ENCODE peak calls at places on chromosomes 6 and 20, in six cellular contexts. One of them, this sample, is unnamed.

GRCh38 chr6:135796884-135797283 is 54.6 kb upstream of the PDE7B start:
- DNase-seq in psoas muscle: no peak
- DNase-seq in CD8-positive, alpha-beta memory T cell: no peak
- DNase-seq in right atrium auricular region: no peak
- DNase-seq in tibial artery: no peak
- DNase-seq in body of pancreas: no peak
- DNase-seq in this sample: no peak

GRCh38 chr20:7703436-7703835 is 236.8 kb downstream of the HAO1 start:
- DNase-seq in body of pancreas: peak; percentile 5
- DNase-seq in CD8-positive, alpha-beta memory T cell: no peak
- DNase-seq in tibial artery: no peak
- DNase-seq in psoas muscle: no peak
- DNase-seq in right atrium auricular region: no peak
- DNase-seq in this sample: no peak

GRCh38 chr6:13441778-13442177 is 45.6 kb downstream of the GFOD1 start:
- DNase-seq in CD8-positive, alpha-beta memory T cell: no peak
- DNase-seq in body of pancreas: no peak
- DNase-seq in tibial artery: no peak
- DNase-seq in psoas muscle: no peak
- DNase-seq in right atrium auricular region: no peak
- DNase-seq in this sample: no peak

GRCh38 chr6:29483735-29484134 is 4.0 kb downstream of the MAS1L start:
- DNase-seq in tibial artery: no peak
- DNase-seq in CD8-positive, alpha-beta memory T cell: no peak
- DNase-seq in psoas muscle: no peak
- DNase-seq in right atrium auricular region: no peak
- DNase-seq in body of pancreas: no peak
- DNase-seq in this sample: no peak

GRCh38 chr6:137764464-137764863 is 102.6 kb upstream of the TNFAIP3 start:
- DNase-seq in body of pancreas: no peak
- DNase-seq in tibial artery: no peak
- DNase-seq in right atrium auricular region: no peak
- DNase-seq in psoas muscle: no peak
- DNase-seq in CD8-positive, alpha-beta memory T cell: no peak
- DNase-seq in this sample: no peak

GRCh38 chr6:72622094-72622540 is 253 bp downstream of the KCNQ5 start:
- DNase-seq in psoas muscle: peak; percentile 52
- DNase-seq in tibial artery: peak; percentile 70
- DNase-seq in CD8-positive, alpha-beta memory T cell: peak; percentile 49
- DNase-seq in body of pancreas: peak; percentile 63
- DNase-seq in right atrium auricular region: no peak
- DNase-seq in this sample: no peak

GRCh38 chr20:52972190-52972937 is at the start of gene TSHZ2:
- DNase-seq in right atrium auricular region: no peak
- DNase-seq in CD8-positive, alpha-beta memory T cell: no peak
- DNase-seq in body of pancreas: peak; percentile 57
- DNase-seq in tibial artery: peak; percentile 69
- DNase-seq in psoas muscle: peak; percentile 58
- DNase-seq in this sample: no peak

GRCh38 chr6:157182503-157183254 is 140.6 kb downstream of the TMEM242 start:
- DNase-seq in right atrium auricular region: no peak
- DNase-seq in psoas muscle: no peak
- DNase-seq in CD8-positive, alpha-beta memory T cell: no peak
- DNase-seq in body of pancreas: no peak
- DNase-seq in tibial artery: no peak
- DNase-seq in this sample: no peak

GRCh38 chr6:80259113-80259512 is 152.6 kb downstream of the BCKDHB start:
- DNase-seq in psoas muscle: no peak
- DNase-seq in right atrium auricular region: no peak
- DNase-seq in CD8-positive, alpha-beta memory T cell: no peak
- DNase-seq in tibial artery: no peak
- DNase-seq in body of pancreas: no peak
- DNase-seq in this sample: no peak

GRCh38 chr6:27765028-27765427 is 147.2 kb downstream of the OR2B2 start:
- DNase-seq in right atrium auricular region: no peak
- DNase-seq in psoas muscle: no peak
- DNase-seq in body of pancreas: no peak
- DNase-seq in tibial artery: no peak
- DNase-seq in CD8-positive, alpha-beta memory T cell: no peak
- DNase-seq in this sample: no peak

GRCh38 chr6:144063744-144064401 is 31.5 kb downstream of the SF3B5 start:
- DNase-seq in body of pancreas: peak; percentile 95
- DNase-seq in psoas muscle: peak; percentile 85
- DNase-seq in CD8-positive, alpha-beta memory T cell: peak; percentile 90
- DNase-seq in tibial artery: peak; percentile 89
- DNase-seq in right atrium auricular region: peak; percentile 78
- DNase-seq in this sample: peak; percentile 56

GRCh38 chr20:53276143-53276542 is 304.0 kb downstream of the TSHZ2 start:
- DNase-seq in right atrium auricular region: no peak
- DNase-seq in psoas muscle: peak; percentile 70
- DNase-seq in CD8-positive, alpha-beta memory T cell: no peak
- DNase-seq in body of pancreas: peak; percentile 77
- DNase-seq in tibial artery: no peak
- DNase-seq in this sample: no peak

GRCh38 chr6:160500639-160501038 is 152.5 kb downstream of the SLC22A3 start:
- DNase-seq in psoas muscle: no peak
- DNase-seq in CD8-positive, alpha-beta memory T cell: no peak
- DNase-seq in right atrium auricular region: no peak
- DNase-seq in body of pancreas: no peak
- DNase-seq in tibial artery: no peak
- DNase-seq in this sample: no peak

GRCh38 chr20:50325215-50325614 is 134.6 kb downstream of the CEBPB start:
- DNase-seq in tibial artery: peak; percentile 46
- DNase-seq in psoas muscle: no peak
- DNase-seq in right atrium auricular region: no peak
- DNase-seq in CD8-positive, alpha-beta memory T cell: no peak
- DNase-seq in body of pancreas: no peak
- DNase-seq in this sample: no peak

GRCh38 chr6:162372092-162372491 is 355.5 kb downstream of the PRKN start:
- DNase-seq in tibial artery: no peak
- DNase-seq in body of pancreas: no peak
- DNase-seq in CD8-positive, alpha-beta memory T cell: no peak
- DNase-seq in psoas muscle: no peak
- DNase-seq in right atrium auricular region: no peak
- DNase-seq in this sample: no peak

GRCh38 chr20:13922241-13922640 is 68.2 kb downstream of the SEL1L2 start:
- DNase-seq in psoas muscle: no peak
- DNase-seq in body of pancreas: no peak
- DNase-seq in tibial artery: no peak
- DNase-seq in right atrium auricular region: no peak
- DNase-seq in CD8-positive, alpha-beta memory T cell: no peak
- DNase-seq in this sample: no peak

GRCh38 chr20:7930386-7930785 is 9.9 kb downstream of the HAO1 start:
- DNase-seq in CD8-positive, alpha-beta memory T cell: no peak
- DNase-seq in psoas muscle: no peak
- DNase-seq in right atrium auricular region: no peak
- DNase-seq in tibial artery: no peak
- DNase-seq in body of pancreas: no peak
- DNase-seq in this sample: no peak

GRCh38 chr20:45998337-45998736 is 10.4 kb upstream of the MMP9 start:
- DNase-seq in CD8-positive, alpha-beta memory T cell: no peak
- DNase-seq in psoas muscle: no peak
- DNase-seq in body of pancreas: no peak
- DNase-seq in right atrium auricular region: no peak
- DNase-seq in tibial artery: no peak
- DNase-seq in this sample: no peak

GRCh38 chr20:53937330-53937729 is 133.1 kb downstream of the BCAS1 start:
- DNase-seq in CD8-positive, alpha-beta memory T cell: no peak
- DNase-seq in tibial artery: no peak
- DNase-seq in right atrium auricular region: no peak
- DNase-seq in body of pancreas: no peak
- DNase-seq in psoas muscle: no peak
- DNase-seq in this sample: no peak

GRCh38 chr6:26240157-26240980 is 124.6 kb upstream of the BTN3A2 start:
- DNase-seq in right atrium auricular region: peak; percentile 70
- DNase-seq in CD8-positive, alpha-beta memory T cell: peak; percentile 81
- DNase-seq in tibial artery: peak; percentile 80
- DNase-seq in body of pancreas: no peak
- DNase-seq in psoas muscle: no peak
- DNase-seq in this sample: peak; percentile 48

GRCh38 chr6:41216616-41217015 is 11.5 kb upstream of the TREML4 start:
- DNase-seq in body of pancreas: no peak
- DNase-seq in tibial artery: no peak
- DNase-seq in right atrium auricular region: no peak
- DNase-seq in psoas muscle: no peak
- DNase-seq in CD8-positive, alpha-beta memory T cell: no peak
- DNase-seq in this sample: no peak

GRCh38 chr6:41224800-41225199 is 3.3 kb upstream of the TREML4 start:
- DNase-seq in tibial artery: no peak
- DNase-seq in psoas muscle: no peak
- DNase-seq in right atrium auricular region: no peak
- DNase-seq in body of pancreas: no peak
- DNase-seq in CD8-positive, alpha-beta memory T cell: no peak
- DNase-seq in this sample: no peak

GRCh38 chr6:41226752-41227151 is 1.4 kb upstream of the TREML4 start:
- DNase-seq in right atrium auricular region: no peak
- DNase-seq in tibial artery: no peak
- DNase-seq in body of pancreas: no peak
- DNase-seq in CD8-positive, alpha-beta memory T cell: no peak
- DNase-seq in psoas muscle: no peak
- DNase-seq in this sample: no peak

GRCh38 chr6:41222513-41222912 is 5.6 kb upstream of the TREML4 start:
- DNase-seq in psoas muscle: no peak
- DNase-seq in CD8-positive, alpha-beta memory T cell: no peak
- DNase-seq in tibial artery: no peak
- DNase-seq in body of pancreas: no peak
- DNase-seq in right atrium auricular region: no peak
- DNase-seq in this sample: no peak

DNA sequence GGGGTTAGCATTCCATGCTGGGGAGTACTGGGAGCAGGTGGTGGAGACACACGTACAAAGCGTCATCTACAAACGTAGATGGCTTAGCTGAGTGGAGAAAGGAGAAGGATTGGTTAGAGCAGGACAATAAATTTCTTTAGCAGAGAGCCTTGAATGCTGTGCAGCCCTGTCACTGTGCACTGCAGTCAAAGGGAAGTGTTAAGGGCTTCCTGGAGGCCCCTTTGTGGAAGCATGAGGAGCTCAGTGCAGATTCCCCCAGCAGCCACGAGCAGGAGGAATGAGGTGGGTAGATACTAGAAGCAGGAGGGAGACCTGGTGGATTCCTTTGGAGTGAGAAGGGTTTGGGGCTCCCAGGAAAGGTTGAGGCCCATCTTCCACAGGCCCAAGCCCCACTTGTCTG is 6.1 kb upstream of the TREML4 start:
- DNase-seq in body of pancreas: no peak
- DNase-seq in CD8-positive, alpha-beta memory T cell: no peak
- DNase-seq in right atrium auricular region: no peak
- DNase-seq in tibial artery: no peak
- DNase-seq in psoas muscle: no peak
- DNase-seq in this sample: no peak
- H3K4me1 ChIP-seq in body of pancreas: no peaks in the 10 kb centered on the region
- H3K4me1 ChIP-seq in CD8-positive, alpha-beta memory T cell: no peaks in the 10 kb centered on the region
- H3K4me1 ChIP-seq in right atrium auricular region: no peaks in the 10 kb centered on the region
- H3K4me1 ChIP-seq in tibial artery: no peaks in the 10 kb centered on the region
- H3K4me1 ChIP-seq in psoas muscle: no peaks in the 10 kb centered on the region
- H3K4me1 ChIP-seq in this sample: no peaks in the 10 kb centered on the region

DNA sequence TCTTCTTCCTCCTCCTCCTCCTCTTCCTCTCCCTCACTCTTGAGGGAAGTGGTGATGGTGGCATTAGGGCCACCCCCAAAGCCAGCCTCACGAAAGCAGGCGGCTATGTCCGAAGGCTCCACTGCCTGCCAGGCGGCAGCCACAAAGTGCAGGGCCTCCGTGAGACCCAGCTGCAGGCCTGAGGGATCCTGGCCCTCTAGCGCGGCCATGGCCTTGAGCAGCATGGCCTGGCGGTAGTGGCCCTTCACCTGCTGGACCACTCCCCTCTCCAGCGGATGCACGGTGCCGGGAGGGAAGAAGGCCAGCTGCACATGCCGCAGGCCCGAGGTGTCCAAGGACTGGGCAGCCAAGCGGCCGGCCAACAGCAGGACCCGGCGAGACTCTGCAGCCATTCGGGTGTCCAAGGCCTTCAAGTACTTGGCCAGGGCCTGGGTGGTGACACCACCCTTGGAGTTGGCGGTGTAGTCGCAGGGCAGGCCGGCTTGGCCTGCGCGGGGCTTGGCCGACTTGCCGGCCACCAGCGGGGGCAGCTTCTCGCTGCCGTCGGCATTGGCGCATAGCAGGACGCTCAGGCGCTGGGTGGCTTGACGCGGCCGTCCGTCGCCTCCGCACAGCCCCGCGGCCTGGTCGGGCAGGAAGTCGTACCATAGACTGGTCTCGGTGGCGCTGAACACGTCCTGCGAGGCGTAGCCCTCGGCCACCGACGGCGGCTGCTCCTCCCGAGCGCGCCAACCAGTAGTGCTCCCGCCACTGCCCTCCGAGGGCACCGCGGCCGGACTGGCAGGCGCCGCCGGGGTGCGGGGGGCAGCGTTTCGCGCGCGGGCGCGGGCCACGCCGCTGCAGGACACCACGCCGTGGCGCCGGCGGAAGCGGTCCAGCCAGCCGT is 1.1 kb downstream of the CENPB start:
- DNase-seq in psoas muscle: peak; percentile 43
- DNase-seq in tibial artery: peak; percentile 71
- DNase-seq in CD8-positive, alpha-beta memory T cell: no peak
- DNase-seq in right atrium auricular region: no peak
- DNase-seq in body of pancreas: peak; percentile 44
- DNase-seq in this sample: no peak
- H3K27ac ChIP-seq in psoas muscle: peak overlapping the region; percentile 82
- H3K27ac ChIP-seq in tibial artery: peak overlapping the region; percentile 82
- H3K27ac ChIP-seq in CD8-positive, alpha-beta memory T cell: peak overlapping the region; percentile 16
- H3K27ac ChIP-seq in right atrium auricular region: peak overlapping the region; percentile 87
- H3K27ac ChIP-seq in body of pancreas: peak overlapping the region; percentile 59
- H3K27ac ChIP-seq in this sample: peak overlapping the region; percentile 77

DNA sequence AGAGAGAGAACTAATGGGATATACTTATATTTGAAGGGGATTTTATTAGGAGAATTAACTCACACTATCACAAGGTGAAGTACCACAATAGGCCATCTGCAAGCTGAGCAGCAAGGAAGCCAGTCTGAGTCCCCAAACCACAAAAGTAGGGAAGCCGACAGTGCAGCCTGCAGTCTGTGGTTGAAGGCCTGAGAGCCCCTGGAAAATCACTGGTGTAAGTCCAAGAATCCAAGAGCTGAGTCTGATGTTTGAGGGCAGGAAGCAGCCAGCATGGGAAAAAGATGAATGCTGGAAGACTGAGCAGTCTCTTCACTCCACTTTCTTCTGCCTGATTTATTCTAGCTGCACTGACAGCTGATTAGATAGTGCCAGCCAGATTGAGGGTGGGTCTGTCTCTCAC is 823.8 kb downstream of the PHF3 start:
- DNase-seq in psoas muscle: no peak
- DNase-seq in tibial artery: no peak
- DNase-seq in right atrium auricular region: no peak
- DNase-seq in body of pancreas: no peak
- DNase-seq in CD8-positive, alpha-beta memory T cell: no peak
- DNase-seq in this sample: no peak
- H3K36me3 ChIP-seq in psoas muscle: no peaks in the 10 kb centered on the region
- H3K36me3 ChIP-seq in tibial artery: no peaks in the 10 kb centered on the region
- H3K36me3 ChIP-seq in right atrium auricular region: no peaks in the 10 kb centered on the region
- H3K36me3 ChIP-seq in body of pancreas: no peaks in the 10 kb centered on the region
- H3K36me3 ChIP-seq in CD8-positive, alpha-beta memory T cell: no peaks in the 10 kb centered on the region
- H3K36me3 ChIP-seq in this sample: no peaks in the 10 kb centered on the region

GRCh38 chr6:142916881-142917280 is 28.1 kb downstream of the HIVEP2 start:
- DNase-seq in CD8-positive, alpha-beta memory T cell: no peak
- DNase-seq in psoas muscle: no peak
- DNase-seq in body of pancreas: no peak
- DNase-seq in right atrium auricular region: no peak
- DNase-seq in tibial artery: no peak
- DNase-seq in this sample: no peak
- H3K4me1 ChIP-seq in CD8-positive, alpha-beta memory T cell: peaks cover 66% of the 10 kb centered on the region
- H3K4me1 ChIP-seq in psoas muscle: peaks cover 25% of the 10 kb centered on the region
- H3K4me1 ChIP-seq in body of pancreas: no peaks in the 10 kb centered on the region
- H3K4me1 ChIP-seq in right atrium auricular region: peaks cover 11% of the 10 kb centered on the region
- H3K4me1 ChIP-seq in tibial artery: no peaks in the 10 kb centered on the region
- H3K4me1 ChIP-seq in this sample: no peaks in the 10 kb centered on the region